ENCODE peak calls at places on chromosome 6, in seven cellular contexts. M is RWPE1; K is nephron progenitor cell; P is fibroblast of the aortic adventitia; E is CD4-positive, alpha-beta T cell; C is GM13976; F is cardiac fibroblast. Q is an unnamed sample.

GRCh38 chr6:84453499-84453898 is 226.1 kb upstream of the CEP162 start:
- DNase-seq in K (no peak), F (peak; percentile 14), C (no peak), M (no peak), P (peak; percentile 49), E (no peak), Q (no peak)

GRCh38 chr6:34120953-34121675 is 24.8 kb downstream of the GRM4 start:
- DNase-seq in P (no peak), M (no peak), K (no peak), F (no peak), E (no peak), C (no peak), Q (no peak)

GRCh38 chr6:79506251-79506650 is 31.0 kb downstream of the LCA5 start:
- DNase-seq in C (no peak), M (peak; percentile 14), F (peak; percentile 55), P (no peak), E (no peak), K (no peak), Q (no peak)

GRCh38 chr6:108526739-108527174 is 34.0 kb upstream of the FOXO3 start:
- DNase-seq in M (peak; percentile 41), P (peak; percentile 69), F (peak; percentile 65), E (no peak), K (no peak), C (peak; percentile 53), Q (no peak)

GRCh38 chr6:167858086-167858591 is 31.4 kb downstream of the AFDN start:
- DNase-seq in K (no peak), M (no peak), E (no peak), F (peak; percentile 55), C (no peak), P (peak; percentile 81), Q (no peak)

GRCh38 chr6:130390890-130391289 is 25.1 kb downstream of the TMEM200A start:
- DNase-seq in E (no peak), C (no peak), K (no peak), F (no peak), M (no peak), P (no peak), Q (no peak)

GRCh38 chr6:160882741-160883340 is 108.7 kb upstream of the MAP3K4 start:
- DNase-seq in C (no peak), M (peak; percentile 11), K (no peak), P (peak; percentile 2), E (no peak), F (peak; percentile 37), Q (no peak)

GRCh38 chr6:36727491-36728021 is 29.9 kb downstream of the RAB44 start:
- DNase-seq in F (peak; percentile 23), E (no peak), K (no peak), M (no peak), C (no peak), P (peak; percentile 5), Q (no peak)

GRCh38 chr6:157887892-157888291 is 64.8 kb downstream of the SNX9 start:
- DNase-seq in E (no peak), K (no peak), F (no peak), P (no peak), C (no peak), M (no peak), Q (no peak)

GRCh38 chr6:169172435-169172834 is 81.2 kb downstream of the THBS2 start:
- DNase-seq in P (peak; percentile 93), K (no peak), C (no peak), E (no peak), F (peak; percentile 95), M (peak; percentile 71), Q (no peak)

GRCh38 chr6:161407581-161407980 is 133.7 kb upstream of the AGPAT4 start:
- DNase-seq in K (no peak), P (peak; percentile 71), F (peak; percentile 87), C (no peak), E (no peak), M (no peak), Q (no peak)

GRCh38 chr6:3965071-3965718 is 113.7 kb downstream of the FAM217A start:
- DNase-seq in M (peak; percentile 12), C (no peak), E (no peak), K (no peak), P (no peak), F (peak; percentile 32), Q (no peak)

GRCh38 chr6:45966797-45967196 is 48.9 kb downstream of the CLIC5 start:
- DNase-seq in F (no peak), P (no peak), M (no peak), K (no peak), C (no peak), E (no peak), Q (no peak)

GRCh38 chr6:31607317-31607716 is 7.7 kb upstream of the AIF1 start:
- DNase-seq in K (no peak), E (no peak), F (no peak), C (no peak), M (no peak), P (no peak), Q (no peak)

GRCh38 chr6:29490552-29490951 is 2.8 kb upstream of the MAS1L start:
- DNase-seq in E (no peak), F (no peak), M (no peak), C (no peak), P (no peak), K (no peak), Q (no peak)

GRCh38 chr6:33481192-33481591 is 26.8 kb downstream of the ZBTB9 start:
- DNase-seq in K (no peak), C (no peak), P (no peak), F (no peak), M (no peak), E (no peak), Q (no peak)

GRCh38 chr6:44439270-44440045 is 52.0 kb downstream of the CDC5L start:
- DNase-seq in P (peak; percentile 73), E (no peak), K (no peak), F (peak; percentile 89), C (no peak), M (no peak), Q (no peak)

GRCh38 chr6:154352898-154353585 is 3.6 kb downstream of the IPCEF1 start:
- DNase-seq in M (no peak), C (peak; percentile 65), E (no peak), K (no peak), P (no peak), F (no peak), Q (no peak)

GRCh38 chr6:92428443-92428842 is 990.9 kb downstream of the EPHA7 start:
- DNase-seq in C (no peak), K (no peak), P (no peak), F (no peak), M (no peak), E (no peak), Q (no peak)

GRCh38 chr6:92431502-92431901 is 987.9 kb downstream of the EPHA7 start:
- DNase-seq in P (no peak), C (no peak), K (no peak), F (no peak), E (no peak), M (no peak), Q (no peak)

GRCh38 chr6:92433911-92434310 is 985.4 kb downstream of the EPHA7 start:
- DNase-seq in K (no peak), P (no peak), F (no peak), C (no peak), M (no peak), E (no peak), Q (no peak)
- TF ChIP-seq CTCF in K (no peak), P (no peak), F (no peak), C (no peak), M (no peak), E (no peak), Q (no peak)

GRCh38 chr6:105793132-105793531 is 293.0 kb upstream of the PRDM1 start:
- DNase-seq in C (no peak), M (no peak), F (no peak), K (no peak), P (no peak), E (no peak), Q (no peak)
- TF ChIP-seq CTCF in C (no peak), M (no peak), F (peak; percentile 14), K (no peak), P (no peak), E (peak; percentile 17), Q (no peak)

DNA sequence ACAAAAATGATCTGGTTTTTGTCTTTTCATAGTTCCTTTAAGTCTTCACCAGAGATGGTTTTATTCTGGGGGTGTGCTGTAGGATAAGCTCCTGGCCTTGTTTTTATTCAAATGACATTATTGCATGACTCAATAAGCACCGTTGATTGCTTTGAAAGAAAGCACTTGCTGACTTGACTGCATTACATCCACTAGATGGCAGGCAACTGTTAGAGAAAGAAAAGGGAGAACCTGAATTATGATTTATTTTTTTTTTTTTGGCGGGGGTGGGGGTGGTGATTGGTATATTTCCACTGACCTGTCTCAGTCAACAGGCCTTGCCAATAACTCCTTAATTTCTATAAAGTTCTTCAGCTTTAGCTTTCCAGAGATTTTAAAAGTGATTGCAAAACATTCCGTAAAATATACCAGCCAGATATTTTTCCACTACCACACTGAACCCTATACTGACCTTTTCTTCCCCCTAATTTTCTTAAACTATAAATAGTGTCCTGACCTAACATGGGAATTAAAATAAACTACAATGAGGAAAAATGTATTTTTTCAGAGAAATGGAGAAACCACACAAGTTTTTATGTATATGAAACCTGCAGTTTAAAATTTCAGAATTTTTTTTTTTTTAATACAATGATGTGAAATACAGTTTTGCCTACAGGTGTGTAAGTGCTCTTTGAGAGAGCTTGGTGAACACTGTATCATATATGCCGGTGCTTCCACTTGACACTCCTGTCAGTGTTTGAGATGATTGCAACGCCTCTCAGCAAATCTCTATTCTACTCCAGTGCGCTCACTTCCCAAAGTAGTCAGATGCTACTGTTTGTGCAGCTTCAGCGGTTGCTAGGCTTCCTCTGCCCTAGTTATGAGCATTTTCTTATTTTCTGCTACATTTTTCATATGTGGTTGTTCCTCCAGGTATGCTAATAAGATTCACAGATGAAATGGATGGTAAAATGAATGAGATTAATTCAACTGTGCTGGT is 274.3 kb downstream of the CD109 start:
- DNase-seq in K (peak; percentile 8), F (peak; percentile 76), C (peak; percentile 24), M (peak; percentile 57), E (no peak), P (peak; percentile 69), Q (no peak)
- TF ChIP-seq CTCF in K (peak; percentile 54), F (peak; percentile 70), C (peak; percentile 24), M (peak; percentile 86), E (no peak), P (peak; percentile 71), Q (peak; percentile 74)

GRCh38 chr6:138728672-138729071 is 44.9 kb upstream of the CCDC28A start:
- DNase-seq in K (no peak), C (no peak), M (no peak), F (no peak), P (no peak), E (no peak), Q (no peak)
- TF ChIP-seq CTCF in K (no peak), C (no peak), M (no peak), F (no peak), P (no peak), E (no peak), Q (no peak)

DNA sequence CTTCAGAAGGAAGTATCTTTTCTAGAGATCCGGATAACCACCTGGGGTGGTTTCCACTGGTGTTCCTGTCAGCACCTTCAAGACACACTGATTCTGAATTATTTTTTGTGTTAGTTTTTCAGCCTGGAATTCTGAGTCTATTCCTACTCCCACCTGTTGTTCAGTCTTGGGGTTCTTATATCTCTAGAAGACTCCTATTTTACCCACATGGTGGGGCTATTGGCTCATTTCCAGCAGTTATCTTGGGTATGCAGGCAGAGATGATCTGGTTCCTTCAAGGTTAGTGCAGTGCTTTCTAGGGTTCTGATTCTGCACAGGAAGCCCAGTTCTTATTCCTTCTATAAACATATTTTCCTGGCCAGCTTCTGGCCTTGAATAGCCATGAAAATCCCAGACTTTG is 175.6 kb upstream of the PDE7B start:
- DNase-seq in E (peak; percentile 20), P (peak; percentile 37), F (peak; percentile 55), K (peak; percentile 44), M (peak; percentile 14), C (peak; percentile 16), Q (peak; percentile 16)
- TF ChIP-seq CTCF in E (peak; percentile 81), P (no peak), F (no peak), K (peak; percentile 73), M (no peak), C (peak; percentile 37), Q (peak; percentile 80)

GRCh38 chr6:16276991-16277981 is 38.9 kb downstream of the GMPR start:
- DNase-seq in E (no peak), K (peak; percentile 66), M (peak; percentile 91), C (peak; percentile 64), P (peak; percentile 83), F (peak; percentile 89), Q (peak; percentile 30)
- TF ChIP-seq CTCF in E (no peak), K (peak; percentile 38), M (peak; percentile 42), C (no peak), P (peak; percentile 54), F (peak; percentile 59), Q (peak; percentile 45)